ENCODE peak calls at places on chromosomes 11 and 22, in eight cellular contexts. One of them, this sample, is unnamed.

GRCh38 chr22:39717099-39717498 is 146.5 kb downstream of the CACNA1I start:
- DNase-seq in heart right ventricle: no peak
- DNase-seq in PC-9: no peak
- DNase-seq in sigmoid colon: no peak
- DNase-seq in colonic mucosa: no peak
- DNase-seq in adrenal gland: no peak
- DNase-seq in esophagus squamous epithelium: no peak
- DNase-seq in GM23248: no peak
- DNase-seq in this sample: no peak

GRCh38 chr11:11798586-11799438 is 43.0 kb upstream of the USP47 start:
- DNase-seq in sigmoid colon: peak; percentile 92
- DNase-seq in adrenal gland: peak; percentile 83
- DNase-seq in heart right ventricle: peak; percentile 83
- DNase-seq in GM23248: peak; percentile 81
- DNase-seq in PC-9: no peak
- DNase-seq in esophagus squamous epithelium: no peak
- DNase-seq in colonic mucosa: peak; percentile 88
- DNase-seq in this sample: peak; percentile 46

GRCh38 chr22:27919943-27920755 is 1.1 kb upstream of the PITPNB start:
- DNase-seq in colonic mucosa: peak; percentile 36
- DNase-seq in adrenal gland: no peak
- DNase-seq in PC-9: no peak
- DNase-seq in sigmoid colon: peak; percentile 76
- DNase-seq in GM23248: peak; percentile 69
- DNase-seq in heart right ventricle: no peak
- DNase-seq in esophagus squamous epithelium: no peak
- DNase-seq in this sample: peak; percentile 20

GRCh38 chr22:49398115-49398514 is 429.6 kb downstream of the BRD1 start:
- DNase-seq in heart right ventricle: no peak
- DNase-seq in adrenal gland: no peak
- DNase-seq in sigmoid colon: no peak
- DNase-seq in colonic mucosa: peak; percentile 10
- DNase-seq in esophagus squamous epithelium: no peak
- DNase-seq in PC-9: no peak
- DNase-seq in GM23248: no peak
- DNase-seq in this sample: no peak

GRCh38 chr11:69696749-69697488 is 6.9 kb downstream of the FGF19 start:
- DNase-seq in esophagus squamous epithelium: no peak
- DNase-seq in heart right ventricle: no peak
- DNase-seq in sigmoid colon: peak; percentile 48
- DNase-seq in colonic mucosa: no peak
- DNase-seq in PC-9: peak; percentile 34
- DNase-seq in GM23248: no peak
- DNase-seq in adrenal gland: no peak
- DNase-seq in this sample: no peak

GRCh38 chr22:31177420-31178162 is 17.6 kb downstream of the RNF185 start:
- DNase-seq in heart right ventricle: no peak
- DNase-seq in esophagus squamous epithelium: no peak
- DNase-seq in PC-9: no peak
- DNase-seq in sigmoid colon: no peak
- DNase-seq in adrenal gland: no peak
- DNase-seq in GM23248: peak; percentile 96
- DNase-seq in colonic mucosa: no peak
- DNase-seq in this sample: no peak

GRCh38 chr22:32958021-32958420 is 100.2 kb downstream of the SYN3 start:
- DNase-seq in colonic mucosa: no peak
- DNase-seq in PC-9: no peak
- DNase-seq in esophagus squamous epithelium: no peak
- DNase-seq in adrenal gland: no peak
- DNase-seq in GM23248: no peak
- DNase-seq in sigmoid colon: no peak
- DNase-seq in heart right ventricle: no peak
- DNase-seq in this sample: no peak

GRCh38 chr11:108199446-108200321 is 22.8 kb downstream of the NPAT start:
- DNase-seq in PC-9: peak; percentile 78
- DNase-seq in heart right ventricle: no peak
- DNase-seq in adrenal gland: no peak
- DNase-seq in sigmoid colon: no peak
- DNase-seq in esophagus squamous epithelium: no peak
- DNase-seq in GM23248: peak; percentile 66
- DNase-seq in colonic mucosa: no peak
- DNase-seq in this sample: no peak

GRCh38 chr11:123258877-123259276 is 63.8 kb upstream of the CLMP start:
- DNase-seq in esophagus squamous epithelium: no peak
- DNase-seq in PC-9: no peak
- DNase-seq in GM23248: no peak
- DNase-seq in heart right ventricle: no peak
- DNase-seq in colonic mucosa: no peak
- DNase-seq in adrenal gland: no peak
- DNase-seq in sigmoid colon: no peak
- DNase-seq in this sample: no peak

GRCh38 chr22:33828302-33828701 is 92.0 kb downstream of the LARGE1 start:
- DNase-seq in sigmoid colon: no peak
- DNase-seq in heart right ventricle: no peak
- DNase-seq in PC-9: no peak
- DNase-seq in esophagus squamous epithelium: no peak
- DNase-seq in adrenal gland: no peak
- DNase-seq in GM23248: no peak
- DNase-seq in colonic mucosa: no peak
- DNase-seq in this sample: no peak

GRCh38 chr11:105719073-105719846 is 109.4 kb downstream of the GRIA4 start:
- DNase-seq in heart right ventricle: no peak
- DNase-seq in colonic mucosa: no peak
- DNase-seq in esophagus squamous epithelium: no peak
- DNase-seq in GM23248: no peak
- DNase-seq in PC-9: peak; percentile 61
- DNase-seq in adrenal gland: no peak
- DNase-seq in sigmoid colon: no peak
- DNase-seq in this sample: no peak

GRCh38 chr11:133821776-133822175 is 23.5 kb downstream of the SPATA19 start:
- DNase-seq in PC-9: no peak
- DNase-seq in heart right ventricle: peak; percentile 41
- DNase-seq in GM23248: peak; percentile 22
- DNase-seq in sigmoid colon: no peak
- DNase-seq in colonic mucosa: peak; percentile 46
- DNase-seq in esophagus squamous epithelium: no peak
- DNase-seq in adrenal gland: no peak
- DNase-seq in this sample: peak; percentile 77

GRCh38 chr11:60765355-60765754 is 8.7 kb downstream of the MS4A15 start:
- DNase-seq in PC-9: peak; percentile 9
- DNase-seq in heart right ventricle: no peak
- DNase-seq in adrenal gland: no peak
- DNase-seq in colonic mucosa: no peak
- DNase-seq in esophagus squamous epithelium: no peak
- DNase-seq in sigmoid colon: no peak
- DNase-seq in GM23248: no peak
- DNase-seq in this sample: no peak

GRCh38 chr22:42419328-42419881 is 12.8 kb downstream of the NFAM1 start:
- DNase-seq in esophagus squamous epithelium: no peak
- DNase-seq in sigmoid colon: no peak
- DNase-seq in adrenal gland: no peak
- DNase-seq in PC-9: no peak
- DNase-seq in GM23248: no peak
- DNase-seq in heart right ventricle: no peak
- DNase-seq in colonic mucosa: no peak
- DNase-seq in this sample: no peak

GRCh38 chr11:116512841-116513240 is 259.9 kb downstream of the BUD13 start:
- DNase-seq in GM23248: no peak
- DNase-seq in PC-9: no peak
- DNase-seq in adrenal gland: no peak
- DNase-seq in sigmoid colon: no peak
- DNase-seq in esophagus squamous epithelium: no peak
- DNase-seq in heart right ventricle: no peak
- DNase-seq in colonic mucosa: no peak
- DNase-seq in this sample: no peak

GRCh38 chr11:61513143-61513740 is 4.7 kb downstream of the LRRC10B start:
- DNase-seq in esophagus squamous epithelium: no peak
- DNase-seq in adrenal gland: no peak
- DNase-seq in heart right ventricle: no peak
- DNase-seq in sigmoid colon: no peak
- DNase-seq in PC-9: peak; percentile 77
- DNase-seq in colonic mucosa: no peak
- DNase-seq in GM23248: no peak
- DNase-seq in this sample: no peak

GRCh38 chr11:13304655-13305340 is 27.2 kb downstream of the BMAL1 start:
- DNase-seq in PC-9: no peak
- DNase-seq in GM23248: no peak
- DNase-seq in adrenal gland: no peak
- DNase-seq in sigmoid colon: no peak
- DNase-seq in esophagus squamous epithelium: no peak
- DNase-seq in colonic mucosa: no peak
- DNase-seq in heart right ventricle: no peak
- DNase-seq in this sample: no peak

GRCh38 chr22:23789638-23790037 is 2.9 kb downstream of the SMARCB1 start:
- DNase-seq in esophagus squamous epithelium: no peak
- DNase-seq in PC-9: no peak
- DNase-seq in sigmoid colon: no peak
- DNase-seq in heart right ventricle: no peak
- DNase-seq in adrenal gland: no peak
- DNase-seq in GM23248: no peak
- DNase-seq in colonic mucosa: no peak
- DNase-seq in this sample: no peak

GRCh38 chr11:2577071-2578005 is 122.5 kb downstream of the KCNQ1OT1 start:
- DNase-seq in colonic mucosa: peak; percentile 61
- DNase-seq in GM23248: no peak
- DNase-seq in sigmoid colon: peak; percentile 50
- DNase-seq in adrenal gland: peak; percentile 12
- DNase-seq in PC-9: no peak
- DNase-seq in esophagus squamous epithelium: no peak
- DNase-seq in heart right ventricle: peak; percentile 11
- DNase-seq in this sample: no peak

GRCh38 chr11:8209208-8209807 is 40.5 kb upstream of the RIC3 start:
- DNase-seq in GM23248: no peak
- DNase-seq in adrenal gland: no peak
- DNase-seq in esophagus squamous epithelium: no peak
- DNase-seq in heart right ventricle: peak; percentile 59
- DNase-seq in colonic mucosa: peak; percentile 34
- DNase-seq in PC-9: no peak
- DNase-seq in sigmoid colon: no peak
- DNase-seq in this sample: no peak

GRCh38 chr11:43947003-43947500 is 4.6 kb downstream of the C11orf96 start:
- DNase-seq in colonic mucosa: no peak
- DNase-seq in PC-9: no peak
- DNase-seq in esophagus squamous epithelium: no peak
- DNase-seq in adrenal gland: no peak
- DNase-seq in heart right ventricle: no peak
- DNase-seq in sigmoid colon: no peak
- DNase-seq in GM23248: peak; percentile 73
- DNase-seq in this sample: no peak

GRCh38 chr11:64762916-64763803 is 3.4 kb upstream of the PYGM start:
- DNase-seq in esophagus squamous epithelium: no peak
- DNase-seq in adrenal gland: no peak
- DNase-seq in GM23248: peak; percentile 58
- DNase-seq in colonic mucosa: no peak
- DNase-seq in PC-9: no peak
- DNase-seq in heart right ventricle: no peak
- DNase-seq in sigmoid colon: peak; percentile 83
- DNase-seq in this sample: peak; percentile 70
- H3K4me1 ChIP-seq in esophagus squamous epithelium: peaks cover 98% of the 10 kb centered on the region
- H3K4me1 ChIP-seq in adrenal gland: peaks cover 27% of the 10 kb centered on the region
- H3K4me1 ChIP-seq in GM23248: peaks cover 10% of the 10 kb centered on the region
- H3K4me1 ChIP-seq in colonic mucosa: peaks cover 7% of the 10 kb centered on the region
- H3K4me1 ChIP-seq in PC-9: no peaks in the 10 kb centered on the region
- H3K4me1 ChIP-seq in heart right ventricle: peaks cover 82% of the 10 kb centered on the region
- H3K4me1 ChIP-seq in sigmoid colon: peaks cover 87% of the 10 kb centered on the region
- H3K4me1 ChIP-seq in this sample: peaks cover 59% of the 10 kb centered on the region

GRCh38 chr22:46629291-46629690 is 9.1 kb downstream of the GRAMD4 start:
- DNase-seq in sigmoid colon: no peak
- DNase-seq in esophagus squamous epithelium: no peak
- DNase-seq in PC-9: no peak
- DNase-seq in heart right ventricle: no peak
- DNase-seq in adrenal gland: no peak
- DNase-seq in colonic mucosa: no peak
- DNase-seq in GM23248: no peak
- DNase-seq in this sample: no peak
- H3K4me1 ChIP-seq in sigmoid colon: no peaks in the 10 kb centered on the region
- H3K4me1 ChIP-seq in esophagus squamous epithelium: peaks cover 60% of the 10 kb centered on the region
- H3K4me1 ChIP-seq in PC-9: no peaks in the 10 kb centered on the region
- H3K4me1 ChIP-seq in heart right ventricle: peaks cover 25% of the 10 kb centered on the region
- H3K4me1 ChIP-seq in adrenal gland: peaks cover 6% of the 10 kb centered on the region
- H3K4me1 ChIP-seq in colonic mucosa: no peaks in the 10 kb centered on the region
- H3K4me1 ChIP-seq in GM23248: no peaks in the 10 kb centered on the region
- H3K4me1 ChIP-seq in this sample: peaks cover 14% of the 10 kb centered on the region

GRCh38 chr11:128716231-128716630 is 22.4 kb downstream of the FLI1 start:
- DNase-seq in heart right ventricle: no peak
- DNase-seq in PC-9: no peak
- DNase-seq in colonic mucosa: no peak
- DNase-seq in sigmoid colon: no peak
- DNase-seq in esophagus squamous epithelium: no peak
- DNase-seq in GM23248: peak; percentile 19
- DNase-seq in adrenal gland: no peak
- DNase-seq in this sample: no peak

GRCh38 chr11:128718064-128718463 is 24.2 kb downstream of the FLI1 start:
- DNase-seq in heart right ventricle: no peak
- DNase-seq in adrenal gland: no peak
- DNase-seq in GM23248: no peak
- DNase-seq in esophagus squamous epithelium: no peak
- DNase-seq in colonic mucosa: no peak
- DNase-seq in sigmoid colon: no peak
- DNase-seq in PC-9: no peak
- DNase-seq in this sample: no peak

GRCh38 chr11:128715691-128716153 is 21.9 kb downstream of the FLI1 start:
- DNase-seq in adrenal gland: no peak
- DNase-seq in PC-9: no peak
- DNase-seq in heart right ventricle: no peak
- DNase-seq in colonic mucosa: no peak
- DNase-seq in esophagus squamous epithelium: no peak
- DNase-seq in sigmoid colon: no peak
- DNase-seq in GM23248: peak; percentile 68
- DNase-seq in this sample: no peak

GRCh38 chr11:128716661-128717210 is 22.9 kb downstream of the FLI1 start:
- DNase-seq in esophagus squamous epithelium: no peak
- DNase-seq in heart right ventricle: no peak
- DNase-seq in PC-9: no peak
- DNase-seq in adrenal gland: no peak
- DNase-seq in colonic mucosa: no peak
- DNase-seq in sigmoid colon: no peak
- DNase-seq in GM23248: peak; percentile 57
- DNase-seq in this sample: no peak

DNA sequence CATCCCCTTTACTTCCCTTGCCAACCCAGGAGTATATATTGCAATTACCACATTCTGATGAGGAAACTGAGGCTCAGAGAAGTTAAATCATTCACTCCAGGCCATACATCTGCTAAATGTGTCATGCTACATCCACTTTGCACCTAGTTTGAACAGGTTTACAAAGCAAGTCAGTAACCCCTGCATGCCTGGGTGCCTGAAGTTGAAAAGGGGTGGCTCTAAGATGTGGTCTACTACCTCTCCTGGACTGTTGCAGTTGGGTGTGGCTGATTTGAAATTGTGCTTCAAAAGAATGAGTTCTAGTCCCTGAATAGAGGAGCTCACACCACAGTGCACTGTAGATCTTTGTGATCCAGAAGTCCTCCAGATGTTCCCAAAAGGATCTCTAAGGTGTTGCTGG is 23.7 kb downstream of the FLI1 start:
- DNase-seq in GM23248: no peak
- DNase-seq in heart right ventricle: no peak
- DNase-seq in esophagus squamous epithelium: no peak
- DNase-seq in colonic mucosa: no peak
- DNase-seq in sigmoid colon: no peak
- DNase-seq in adrenal gland: no peak
- DNase-seq in PC-9: no peak
- DNase-seq in this sample: no peak
- H3K4me1 ChIP-seq in GM23248: peaks cover 49% of the 10 kb centered on the region
- H3K4me1 ChIP-seq in heart right ventricle: peaks cover 98% of the 10 kb centered on the region
- H3K4me1 ChIP-seq in esophagus squamous epithelium: peaks cover 87% of the 10 kb centered on the region
- H3K4me1 ChIP-seq in colonic mucosa: peaks cover 7% of the 10 kb centered on the region
- H3K4me1 ChIP-seq in sigmoid colon: peaks cover 47% of the 10 kb centered on the region
- H3K4me1 ChIP-seq in adrenal gland: peaks cover 5% of the 10 kb centered on the region
- H3K4me1 ChIP-seq in PC-9: no peaks in the 10 kb centered on the region
- H3K4me1 ChIP-seq in this sample: peaks cover 6% of the 10 kb centered on the region

GRCh38 chr11:32817843-32818183 is 11.9 kb upstream of the PRRG4 start:
- DNase-seq in PC-9: no peak
- DNase-seq in esophagus squamous epithelium: no peak
- DNase-seq in adrenal gland: no peak
- DNase-seq in heart right ventricle: no peak
- DNase-seq in colonic mucosa: no peak
- DNase-seq in sigmoid colon: no peak
- DNase-seq in GM23248: no peak
- DNase-seq in this sample: no peak
- H3K4me1 ChIP-seq in PC-9: peaks cover 37% of the 10 kb centered on the region
- H3K4me1 ChIP-seq in esophagus squamous epithelium: peaks cover 30% of the 10 kb centered on the region
- H3K4me1 ChIP-seq in adrenal gland: no peaks in the 10 kb centered on the region
- H3K4me1 ChIP-seq in heart right ventricle: no peaks in the 10 kb centered on the region
- H3K4me1 ChIP-seq in colonic mucosa: no peaks in the 10 kb centered on the region
- H3K4me1 ChIP-seq in sigmoid colon: no peaks in the 10 kb centered on the region
- H3K4me1 ChIP-seq in GM23248: peaks cover 5% of the 10 kb centered on the region
- H3K4me1 ChIP-seq in this sample: no peaks in the 10 kb centered on the region